ENCODE peak calls at places on chromosomes 12 and 14, in five cellular contexts. C is Panc1, J is left ventricle myocardium inferior, W is mesendoderm, Z is Karpas-422. M is an unnamed sample.

GRCh38 chr12:85626031-85626781 is 210.0 kb downstream of the RASSF9 start:
- DNase-seq in C (no peak), J (no peak), W (no peak), Z (no peak), M (no peak)

GRCh38 chr14:50225974-50226297 is 5.4 kb downstream of the SOS2 start:
- DNase-seq in C (no peak), J (no peak), W (peak), Z (no peak), M (no peak)

GRCh38 chr12:38983117-38983571 is 77.8 kb upstream of the CPNE8 start:
- DNase-seq in C (no peak), J (no peak), W (no peak), Z (no peak), M (no peak)

GRCh38 chr14:31263485-31264133 is 56.0 kb upstream of the HECTD1 start:
- DNase-seq in C (peak), J (no peak), W (peak), Z (no peak), M (no peak)

GRCh38 chr14:104397956-104398355 is 181.6 kb upstream of the C14orf180 start:
- DNase-seq in C (no peak), J (no peak), W (no peak), Z (no peak), M (no peak)

GRCh38 chr14:101290681-101291080 is 270.6 kb upstream of the DIO3 start:
- DNase-seq in C (no peak), J (no peak), W (no peak), Z (no peak), M (no peak)

GRCh38 chr12:130686511-130686981 is 29.6 kb downstream of the RIMBP2 start:
- DNase-seq in C (no peak), J (no peak), W (peak), Z (no peak), M (no peak)

GRCh38 chr12:54840293-54840692 is 14.0 kb upstream of the MUCL1 start:
- DNase-seq in C (no peak), J (no peak), W (no peak), Z (no peak), M (no peak)

GRCh38 chr14:69652942-69653680 is 41.7 kb downstream of the SUSD6 start:
- DNase-seq in C (no peak), J (no peak), W (no peak), Z (peak), M (peak)

GRCh38 chr14:53924754-53925153 is 31.9 kb downstream of the BMP4 start:
- DNase-seq in C (no peak), J (no peak), W (no peak), Z (no peak), M (no peak)

GRCh38 chr14:75831971-75832370 is 149.8 kb downstream of the TGFB3 start:
- DNase-seq in C (peak), J (no peak), W (no peak), Z (no peak), M (no peak)

GRCh38 chr14:67575684-67576083 is 24.4 kb downstream of the PIGH start:
- DNase-seq in C (no peak), J (no peak), W (no peak), Z (no peak), M (no peak)

GRCh38 chr14:54681819-54682261 is 114.9 kb downstream of the SAMD4A start:
- DNase-seq in C (no peak), J (no peak), W (no peak), Z (no peak), M (no peak)

GRCh38 chr14:91258021-91258618 is 13.6 kb upstream of the GPR68 start:
- DNase-seq in C (no peak), J (peak), W (no peak), Z (no peak), M (peak)

GRCh38 chr12:88444481-88444880 is 135.8 kb downstream of the KITLG start:
- DNase-seq in C (no peak), J (no peak), W (no peak), Z (no peak), M (no peak)

GRCh38 chr12:124359671-124360581 is 65.0 kb downstream of the RFLNA start:
- DNase-seq in C (no peak), J (peak), W (no peak), Z (peak), M (peak)

GRCh38 chr12:14257734-14258467 is 107.6 kb upstream of the ATF7IP start:
- DNase-seq in C (peak), J (no peak), W (peak), Z (peak), M (peak)
- H3K4me3 ChIP-seq in C (peak), J (peak), W (no peak), Z (peak), M (peak)

GRCh38 chr12:5047729-5048128 is 4.0 kb downstream of the KCNA5 start:
- DNase-seq in C (no peak), J (no peak), W (no peak), Z (no peak), M (no peak)

GRCh38 chr12:5051334-5051733 is 7.7 kb downstream of the KCNA5 start:
- DNase-seq in C (no peak), J (no peak), W (no peak), Z (no peak), M (no peak)

GRCh38 chr12:5051913-5052312 is 8.2 kb downstream of the KCNA5 start:
- DNase-seq in C (no peak), J (no peak), W (no peak), Z (no peak), M (no peak)

GRCh38 chr12:5052348-5052747 is 8.7 kb downstream of the KCNA5 start:
- DNase-seq in C (no peak), J (no peak), W (no peak), Z (no peak), M (no peak)

GRCh38 chr12:5050542-5050941 is 6.9 kb downstream of the KCNA5 start:
- DNase-seq in C (no peak), J (no peak), W (no peak), Z (no peak), M (no peak)
- H3K4me3 ChIP-seq in C (no peak), J (no peak), W (no peak), Z (no peak), M (no peak)

GRCh38 chr12:51869931-51870330 is 18.0 kb upstream of the ANKRD33 start:
- DNase-seq in C (no peak), J (no peak), W (no peak), Z (no peak), M (no peak)
- H3K4me3 ChIP-seq in C (no peak), J (peak), W (no peak), Z (no peak), M (no peak)

GRCh38 chr14:99915305-99916090 is 122.3 kb downstream of the EML1 start:
- DNase-seq in C (no peak), J (no peak), W (no peak), Z (no peak), M (no peak)
- H3K4me3 ChIP-seq in C (no peak), J (no peak), W (no peak), Z (no peak), M (no peak)

DNA sequence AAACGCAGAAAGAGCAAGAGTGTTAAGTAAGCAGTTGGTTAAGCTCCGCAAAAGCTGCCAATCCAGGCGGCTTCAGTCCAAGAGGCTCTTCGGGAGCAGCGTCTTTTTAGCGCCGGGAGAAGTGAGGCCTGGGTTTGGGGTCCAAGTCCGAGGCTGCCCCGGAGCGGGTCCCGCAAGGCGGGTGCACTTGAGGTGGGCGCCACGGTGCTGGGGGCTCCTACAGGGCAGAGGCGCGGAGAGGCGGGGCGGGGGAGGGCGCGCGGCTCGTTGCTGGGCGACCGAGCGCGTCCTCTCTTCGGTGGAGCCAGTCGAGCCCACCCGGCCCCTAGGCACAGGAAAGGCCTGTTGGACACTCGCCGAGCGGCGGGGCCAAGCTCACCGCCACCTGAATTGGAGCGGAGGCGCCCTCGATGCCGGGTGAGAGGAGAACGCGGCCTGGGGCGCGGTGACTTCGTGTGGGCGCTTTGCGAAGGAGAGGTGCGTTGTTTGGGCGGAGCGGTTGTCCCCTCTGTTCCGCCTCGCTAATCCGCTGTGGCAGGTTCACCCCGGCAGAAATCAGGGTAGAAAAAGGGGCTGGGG is 15.6 kb downstream of the TTC6 start:
- DNase-seq in C (no peak), J (no peak), W (no peak), Z (no peak), M (no peak)
- H3K4me3 ChIP-seq in C (no peak), J (no peak), W (no peak), Z (no peak), M (no peak)

GRCh38 chr12:131860472-131861260 is 32.5 kb downstream of the MMP17 start:
- DNase-seq in C (peak), J (peak), W (peak), Z (peak), M (no peak)
- H3K4me3 ChIP-seq in C (peak), J (peak), W (no peak), Z (no peak), M (no peak)